ENCODE peak calls at places on chromosomes 13 and 19, in six cellular contexts. G, Z, L, R, T and I are unnamed samples.

GRCh38 chr13:33536639-33537425 is 251.3 kb upstream of the STARD13 start:
- DNase-seq in G (no peak), Z (peak; percentile 95), L (no peak), R (no peak), T (no peak), I (no peak)

GRCh38 chr13:33349314-33349995 is 63.9 kb upstream of the STARD13 start:
- DNase-seq in G (peak; percentile 24), Z (no peak), L (peak; percentile 26), R (no peak), T (peak; percentile 76), I (no peak)

GRCh38 chr19:5313307-5313706 is 27.3 kb downstream of the PTPRS start:
- DNase-seq in G (no peak), Z (no peak), L (no peak), R (no peak), T (no peak), I (no peak)

GRCh38 chr19:18208098-18208951 is 4.5 kb upstream of the RAB3A start:
- DNase-seq in G (peak; percentile 63), Z (peak; percentile 94), L (peak; percentile 37), R (no peak), T (peak; percentile 84), I (peak; percentile 51)

GRCh38 chr19:10516671-10517286 is 468 bp downstream of the S1PR5 start:
- DNase-seq in G (no peak), Z (no peak), L (no peak), R (no peak), T (no peak), I (no peak)

GRCh38 chr13:112733661-112734379 is 44.0 kb downstream of the ATP11A start:
- DNase-seq in G (no peak), Z (no peak), L (no peak), R (no peak), T (no peak), I (no peak)

GRCh38 chr13:27997904-27998522 is 9.5 kb upstream of the URAD start:
- DNase-seq in G (peak; percentile 68), Z (peak; percentile 28), L (no peak), R (no peak), T (no peak), I (peak; percentile 84)

GRCh38 chr13:110128546-110128945 is 178.4 kb downstream of the COL4A1 start:
- DNase-seq in G (no peak), Z (no peak), L (no peak), R (no peak), T (no peak), I (no peak)

GRCh38 chr13:73623281-73623680 is 510.9 kb downstream of the KLF12 start:
- DNase-seq in G (no peak), Z (no peak), L (no peak), R (no peak), T (no peak), I (no peak)

GRCh38 chr13:33937373-33938087 is 119.6 kb downstream of the RFC3 start:
- DNase-seq in G (peak; percentile 18), Z (no peak), L (no peak), R (no peak), T (no peak), I (no peak)

GRCh38 chr13:84606616-84607015 is 724.3 kb upstream of the SLITRK1 start:
- DNase-seq in G (no peak), Z (no peak), L (no peak), R (no peak), T (no peak), I (no peak)

GRCh38 chr13:94662274-94662945 is 49.9 kb downstream of the SOX21 start:
- DNase-seq in G (no peak), Z (no peak), L (no peak), R (no peak), T (no peak), I (no peak)

GRCh38 chr19:42080764-42081375 is 4.9 kb downstream of the ZNF574 start:
- DNase-seq in G (no peak), Z (no peak), L (no peak), R (no peak), T (no peak), I (no peak)

GRCh38 chr19:42079886-42080763 is 4.2 kb downstream of the ZNF574 start:
- DNase-seq in G (no peak), Z (no peak), L (no peak), R (no peak), T (no peak), I (no peak)

GRCh38 chr19:42083537-42083936 is 7.6 kb downstream of the ZNF574 start:
- DNase-seq in G (no peak), Z (no peak), L (no peak), R (no peak), T (no peak), I (no peak)

GRCh38 chr19:42079276-42079669 is 3.3 kb downstream of the ZNF574 start:
- DNase-seq in G (no peak), Z (no peak), L (no peak), R (no peak), T (no peak), I (no peak)

DNA sequence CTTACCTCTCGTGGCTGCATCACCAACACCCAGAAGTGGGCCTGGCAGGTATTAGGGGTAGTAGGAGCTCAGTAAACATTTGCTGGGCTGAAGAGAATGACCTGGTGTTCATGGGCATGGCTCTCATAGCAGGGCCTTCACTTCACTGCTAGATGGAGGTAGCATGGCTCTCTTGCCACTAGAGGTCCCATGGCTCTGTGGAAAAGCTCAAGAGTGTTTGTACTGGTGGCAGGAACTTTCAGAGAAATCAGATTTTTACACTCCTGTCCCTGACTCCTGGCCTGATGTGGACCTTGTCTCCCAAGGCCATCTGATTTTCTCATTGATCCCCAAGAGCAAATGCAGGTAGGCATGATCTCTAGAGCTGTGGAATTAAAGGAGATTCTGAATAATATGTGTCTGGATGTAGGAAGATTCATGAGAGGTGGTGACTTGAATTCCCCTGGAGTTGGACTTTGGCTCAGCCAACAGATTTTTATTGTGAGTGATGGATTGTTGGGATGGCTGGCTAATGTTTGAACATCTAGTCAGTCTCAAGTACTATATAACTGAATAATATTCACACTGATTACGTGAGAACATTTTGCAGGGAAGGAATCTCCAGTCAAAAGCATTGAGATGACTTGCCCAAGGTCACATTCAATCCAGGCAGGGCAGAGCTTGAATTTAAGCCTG is 5.8 kb downstream of the ZNF574 start:
- DNase-seq in G (peak; percentile 32), Z (peak; percentile 65), L (no peak), R (no peak), T (no peak), I (peak; percentile 45)
- TF ChIP-seq POLR2A in G (no peak), Z (no peak), L (no peak), R (no peak), T (no peak), I (no peak)

GRCh38 chr13:51804295-51805172 is 571 bp upstream of the DHRS12 start:
- DNase-seq in G (peak; percentile 40), Z (no peak), L (no peak), R (no peak), T (peak; percentile 75), I (no peak)
- TF ChIP-seq POLR2A in G (no peak), Z (no peak), L (no peak), R (no peak), T (no peak), I (no peak)

GRCh38 chr19:45406957-45407375 is 522 bp downstream of the POLR1G start:
- DNase-seq in G (no peak), Z (no peak), L (no peak), R (no peak), T (no peak), I (no peak)

GRCh38 chr19:45405435-45406164 is 731 bp upstream of the PPP1R13L start:
- DNase-seq in G (peak; percentile 94), Z (peak; percentile 80), L (peak; percentile 88), R (peak; percentile 92), T (peak; percentile 94), I (peak; percentile 80)

GRCh38 chr19:45404557-45405434 is at the start of gene PPP1R13L:
- DNase-seq in G (peak; percentile 80), Z (peak; percentile 56), L (peak; percentile 75), R (peak; percentile 86), T (peak; percentile 92), I (peak; percentile 13)

GRCh38 chr19:45408121-45408520 is 1.7 kb downstream of the POLR1G start:
- DNase-seq in G (no peak), Z (no peak), L (no peak), R (no peak), T (no peak), I (no peak)

GRCh38 chr19:45406165-45406956 is at the start of gene POLR1G:
- DNase-seq in G (peak; percentile 88), Z (peak; percentile 75), L (peak; percentile 72), R (peak; percentile 73), T (peak; percentile 89), I (peak; percentile 76)
- TF ChIP-seq POLR2A in G (no peak), Z (peak; percentile 56), L (no peak), R (no peak), T (no peak), I (peak; percentile 28)

DNA sequence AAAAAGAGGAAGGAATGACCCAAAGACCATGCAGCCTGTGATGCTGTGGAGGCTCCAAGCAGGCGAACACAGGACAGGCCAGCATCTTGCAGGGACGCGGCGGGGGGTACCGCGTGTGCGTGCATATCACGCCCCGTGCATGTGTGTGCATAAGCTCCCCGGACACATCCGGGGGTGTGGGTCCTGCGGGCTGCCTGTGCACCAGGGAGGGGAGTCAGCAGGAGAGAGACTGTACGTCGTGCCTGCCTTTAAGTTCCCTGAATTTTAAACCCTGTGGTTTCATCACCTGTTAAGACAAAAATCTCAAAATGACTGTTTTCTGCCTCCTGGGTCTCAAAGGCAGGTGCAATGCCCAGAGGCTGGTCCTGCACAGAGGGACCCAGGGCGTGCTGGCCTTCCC is 16.6 kb downstream of the ADAT3 start:
- DNase-seq in G (no peak), Z (no peak), L (no peak), R (no peak), T (no peak), I (no peak)
- TF ChIP-seq POLR2A in G (no peak), Z (no peak), L (no peak), R (no peak), T (no peak), I (no peak)

DNA sequence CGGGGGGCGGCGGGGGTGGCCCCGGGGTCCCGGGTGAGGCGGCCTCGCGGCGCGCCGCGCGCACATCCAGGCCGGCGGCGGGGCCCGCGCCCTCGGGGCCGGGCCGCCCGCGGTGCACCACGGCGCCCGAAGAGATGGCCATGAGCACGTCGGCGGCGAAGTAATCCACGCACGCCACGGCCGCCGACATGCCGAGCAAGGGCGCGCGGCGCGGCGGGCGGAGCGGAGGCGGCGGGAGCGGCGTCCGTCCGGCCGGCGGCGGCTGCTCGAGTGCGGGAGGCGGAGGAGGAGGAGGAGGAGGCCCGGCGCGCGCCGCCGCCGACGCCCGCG is at the start of gene KLF16:
- DNase-seq in G (no peak), Z (no peak), L (no peak), R (no peak), T (no peak), I (no peak)
- TF ChIP-seq POLR2A in G (no peak), Z (peak; percentile 91), L (peak; percentile 64), R (no peak), T (no peak), I (peak; percentile 51)

GRCh38 chr19:2900296-2901252 is at the start of gene ZNF57:
- DNase-seq in G (peak; percentile 100), Z (peak; percentile 98), L (peak; percentile 98), R (peak; percentile 100), T (peak; percentile 100), I (peak; percentile 97)
- TF ChIP-seq POLR2A in G (no peak), Z (no peak), L (no peak), R (no peak), T (peak; percentile 42), I (peak; percentile 34)